ENCODE peak calls at places on chromosomes 3 and 15, in six cellular contexts. One of them, this sample, is unnamed.

GRCh38 chr15:101773496-101774100 is 29.7 kb upstream of the OR4F6 start:
- DNase-seq in A172: no peak
- DNase-seq in PC-9: peak; percentile 38
- DNase-seq in GM03348: no peak
- DNase-seq in NCI-H1417: peak; percentile 58
- DNase-seq in vagina: no peak
- DNase-seq in this sample: peak; percentile 41

GRCh38 chr15:73254598-73254997 is 114.2 kb downstream of the HCN4 start:
- DNase-seq in PC-9: no peak
- DNase-seq in GM03348: no peak
- DNase-seq in vagina: no peak
- DNase-seq in NCI-H1417: no peak
- DNase-seq in A172: no peak
- DNase-seq in this sample: no peak

GRCh38 chr15:99504823-99505551 is 60.8 kb upstream of the MEF2A start:
- DNase-seq in NCI-H1417: no peak
- DNase-seq in GM03348: no peak
- DNase-seq in PC-9: peak; percentile 10
- DNase-seq in vagina: peak; percentile 46
- DNase-seq in A172: peak; percentile 11
- DNase-seq in this sample: no peak

GRCh38 chr3:32200490-32200889 is 38.0 kb upstream of the CMTM8 start:
- DNase-seq in GM03348: no peak
- DNase-seq in vagina: no peak
- DNase-seq in A172: peak; percentile 9
- DNase-seq in NCI-H1417: no peak
- DNase-seq in PC-9: no peak
- DNase-seq in this sample: no peak

GRCh38 chr15:69060744-69061143 is 46.2 kb downstream of the NOX5 start:
- DNase-seq in NCI-H1417: no peak
- DNase-seq in vagina: no peak
- DNase-seq in PC-9: no peak
- DNase-seq in GM03348: no peak
- DNase-seq in A172: no peak
- DNase-seq in this sample: no peak

GRCh38 chr3:170295586-170295985 is 61.9 kb upstream of the SKIL start:
- DNase-seq in A172: no peak
- DNase-seq in vagina: no peak
- DNase-seq in PC-9: no peak
- DNase-seq in NCI-H1417: no peak
- DNase-seq in GM03348: no peak
- DNase-seq in this sample: no peak

GRCh38 chr3:117540583-117540982 is 831.0 kb downstream of the TUSC7 start:
- DNase-seq in NCI-H1417: no peak
- DNase-seq in A172: no peak
- DNase-seq in vagina: no peak
- DNase-seq in GM03348: no peak
- DNase-seq in PC-9: no peak
- DNase-seq in this sample: no peak

GRCh38 chr3:129224984-129225393 is 24.4 kb upstream of the COPG1 start:
- DNase-seq in NCI-H1417: no peak
- DNase-seq in vagina: no peak
- DNase-seq in A172: peak; percentile 90
- DNase-seq in GM03348: peak; percentile 85
- DNase-seq in PC-9: peak; percentile 74
- DNase-seq in this sample: no peak

GRCh38 chr15:99019558-99020540 is 12.3 kb upstream of the PGPEP1L start:
- DNase-seq in vagina: no peak
- DNase-seq in GM03348: peak; percentile 71
- DNase-seq in PC-9: no peak
- DNase-seq in NCI-H1417: no peak
- DNase-seq in A172: peak; percentile 48
- DNase-seq in this sample: no peak

GRCh38 chr15:59492389-59493377 is 54.7 kb downstream of the FAM81A start:
- DNase-seq in A172: peak; percentile 62
- DNase-seq in vagina: no peak
- DNase-seq in NCI-H1417: peak; percentile 46
- DNase-seq in GM03348: peak; percentile 82
- DNase-seq in PC-9: peak; percentile 54
- DNase-seq in this sample: peak; percentile 77

GRCh38 chr3:101042996-101043686 is 49.9 kb upstream of the ABI3BP start:
- DNase-seq in NCI-H1417: no peak
- DNase-seq in vagina: no peak
- DNase-seq in PC-9: no peak
- DNase-seq in A172: no peak
- DNase-seq in GM03348: peak; percentile 10
- DNase-seq in this sample: peak; percentile 5

GRCh38 chr15:57537072-57537471 is 54.6 kb upstream of the MYZAP start:
- DNase-seq in A172: peak; percentile 93
- DNase-seq in GM03348: peak; percentile 87
- DNase-seq in PC-9: peak; percentile 39
- DNase-seq in NCI-H1417: peak; percentile 54
- DNase-seq in vagina: no peak
- DNase-seq in this sample: peak; percentile 48

GRCh38 chr3:152176241-152176640 is 92.5 kb upstream of the MBNL1 start:
- DNase-seq in A172: peak; percentile 29
- DNase-seq in PC-9: no peak
- DNase-seq in GM03348: peak; percentile 5
- DNase-seq in NCI-H1417: no peak
- DNase-seq in vagina: no peak
- DNase-seq in this sample: no peak

GRCh38 chr15:31328999-31329639 is 2.5 kb downstream of the KLF13 start:
- DNase-seq in PC-9: no peak
- DNase-seq in A172: no peak
- DNase-seq in GM03348: no peak
- DNase-seq in NCI-H1417: peak; percentile 69
- DNase-seq in vagina: no peak
- DNase-seq in this sample: no peak

GRCh38 chr15:77225088-77225487 is 154.2 kb upstream of the TSPAN3 start:
- DNase-seq in A172: no peak
- DNase-seq in vagina: no peak
- DNase-seq in NCI-H1417: no peak
- DNase-seq in GM03348: no peak
- DNase-seq in PC-9: no peak
- DNase-seq in this sample: no peak

GRCh38 chr15:90425726-90426346 is 37.8 kb downstream of the IQGAP1 start:
- DNase-seq in PC-9: no peak
- DNase-seq in A172: no peak
- DNase-seq in NCI-H1417: no peak
- DNase-seq in vagina: no peak
- DNase-seq in GM03348: peak; percentile 20
- DNase-seq in this sample: no peak

GRCh38 chr15:95132774-95133173 is 901.4 kb downstream of the MCTP2 start:
- DNase-seq in NCI-H1417: no peak
- DNase-seq in vagina: no peak
- DNase-seq in PC-9: no peak
- DNase-seq in GM03348: peak; percentile 77
- DNase-seq in A172: peak; percentile 18
- DNase-seq in this sample: no peak

GRCh38 chr3:66483006-66483928 is 17.6 kb downstream of the LRIG1 start:
- DNase-seq in GM03348: peak; percentile 80
- DNase-seq in vagina: no peak
- DNase-seq in A172: peak; percentile 34
- DNase-seq in NCI-H1417: no peak
- DNase-seq in PC-9: no peak
- DNase-seq in this sample: no peak

GRCh38 chr3:61141697-61142096 is 109.6 kb downstream of the FHIT start:
- DNase-seq in vagina: no peak
- DNase-seq in NCI-H1417: no peak
- DNase-seq in A172: no peak
- DNase-seq in PC-9: no peak
- DNase-seq in GM03348: no peak
- DNase-seq in this sample: no peak

GRCh38 chr3:140995881-140996280 is 54.2 kb downstream of the SLC25A36 start:
- DNase-seq in GM03348: no peak
- DNase-seq in PC-9: no peak
- DNase-seq in vagina: no peak
- DNase-seq in NCI-H1417: no peak
- DNase-seq in A172: no peak
- DNase-seq in this sample: no peak

This sample was measured in NCI-H1105 treated with DMSO at 0.1 percent for 48 hours.